ENCODE peak calls at places on chromosomes 12 and 14, in ten cellular contexts. X, F, S, K, Q, N, T, V, E and P are unnamed samples.

GRCh38 chr12:14435627-14436026 is 70.1 kb downstream of the ATF7IP start:
- DNase-seq in X (no peak), F (no peak), S (no peak), K (no peak), Q (no peak), N (no peak), T (no peak), V (no peak), E (no peak), P (no peak)

GRCh38 chr14:55881577-55882241 is 236.5 kb upstream of the PELI2 start:
- DNase-seq in X (no peak), F (no peak), S (no peak), K (peak), Q (no peak), N (no peak), T (no peak), V (no peak), E (no peak), P (no peak)

GRCh38 chr12:49367381-49368239 is at the start of gene SPATS2:
- DNase-seq in X (peak), F (no peak), S (no peak), K (peak), Q (peak), N (no peak), T (no peak), V (no peak), E (no peak), P (no peak)

GRCh38 chr14:50396636-50397460 is at the start of gene CDKL1:
- DNase-seq in X (peak), F (peak), S (peak), K (peak), Q (peak), N (peak), T (no peak), V (peak), E (peak), P (peak)

GRCh38 chr12:99170026-99170425 is 477.5 kb upstream of the GARIN6 start:
- DNase-seq in X (no peak), F (no peak), S (no peak), K (no peak), Q (peak), N (no peak), T (no peak), V (no peak), E (no peak), P (no peak)

GRCh38 chr12:3352230-3352629 is 138.8 kb upstream of the PRMT8 start:
- DNase-seq in X (no peak), F (no peak), S (no peak), K (no peak), Q (no peak), N (no peak), T (no peak), V (no peak), E (no peak), P (peak)

GRCh38 chr14:101590616-101591015 is 29.3 kb downstream of the DIO3 start:
- DNase-seq in X (no peak), F (peak), S (no peak), K (no peak), Q (no peak), N (no peak), T (no peak), V (no peak), E (no peak), P (no peak)

GRCh38 chr14:41761204-41761603 is 154.5 kb downstream of the LRFN5 start:
- DNase-seq in X (no peak), F (no peak), S (no peak), K (no peak), Q (no peak), N (no peak), T (no peak), V (no peak), E (no peak), P (no peak)

GRCh38 chr14:85533821-85534271 is 3.9 kb downstream of the FLRT2 start:
- DNase-seq in X (no peak), F (no peak), S (peak), K (no peak), Q (no peak), N (no peak), T (no peak), V (peak), E (no peak), P (no peak)

GRCh38 chr14:55701638-55702037 is 121.6 kb downstream of the KTN1 start:
- DNase-seq in X (no peak), F (no peak), S (no peak), K (no peak), Q (peak), N (peak), T (no peak), V (no peak), E (no peak), P (no peak)

GRCh38 chr12:105935981-105936380 is 202.8 kb downstream of the NUAK1 start:
- DNase-seq in X (no peak), F (no peak), S (no peak), K (peak), Q (no peak), N (no peak), T (no peak), V (no peak), E (no peak), P (no peak)

GRCh38 chr12:114166360-114166759 is 200.2 kb upstream of the RBM19 start:
- DNase-seq in X (no peak), F (no peak), S (peak), K (peak), Q (peak), N (peak), T (no peak), V (no peak), E (no peak), P (no peak)

GRCh38 chr14:58100735-58101368 is 51.2 kb downstream of the ARMH4 start:
- DNase-seq in X (no peak), F (no peak), S (no peak), K (no peak), Q (no peak), N (no peak), T (no peak), V (no peak), E (no peak), P (no peak)

GRCh38 chr12:54489857-54490256 is 7.7 kb upstream of the NCKAP1L start:
- DNase-seq in X (no peak), F (no peak), S (no peak), K (no peak), Q (no peak), N (no peak), T (no peak), V (no peak), E (no peak), P (no peak)

GRCh38 chr12:31228811-31229792 is 96.8 kb downstream of the SINHCAF start:
- DNase-seq in X (no peak), F (peak), S (no peak), K (no peak), Q (peak), N (no peak), T (peak), V (peak), E (no peak), P (no peak)